ENCODE peak calls at places on chromosomes 2 and 18, in seven cellular contexts. K is mucosa of descending colon, B is heart left ventricle, O is pancreas, L is foreskin fibroblast, D is right atrium auricular region, U is A549. A is an unnamed sample.

GRCh38 chr2:81481242-81481993 is 1176.9 kb upstream of the LRRTM1 start:
- DNase-seq in K (peak; percentile 38), B (no peak), O (no peak), L (no peak), D (no peak), U (peak; percentile 7), A (no peak)

GRCh38 chr2:234611209-234611608 is 114.3 kb upstream of the ARL4C start:
- DNase-seq in K (no peak), B (no peak), O (no peak), L (no peak), D (no peak), U (peak; percentile 14), A (peak; percentile 3)

GRCh38 chr2:12073217-12073852 is 326.9 kb downstream of the LPIN1 start:
- DNase-seq in K (no peak), B (no peak), O (no peak), L (no peak), D (no peak), U (no peak), A (no peak)

GRCh38 chr2:157257312-157258252 is at the start of gene GALNT5:
- DNase-seq in K (peak; percentile 41), B (no peak), O (no peak), L (peak; percentile 72), D (no peak), U (peak; percentile 16), A (no peak)

GRCh38 chr18:45590060-45590537 is 25.2 kb upstream of the SLC14A2 start:
- DNase-seq in K (no peak), B (peak; percentile 12), O (no peak), L (peak; percentile 55), D (no peak), U (no peak), A (no peak)

GRCh38 chr2:9336209-9336533 is 87.2 kb downstream of the ITGB1BP1 start:
- DNase-seq in K (no peak), B (no peak), O (no peak), L (peak; percentile 71), D (no peak), U (no peak), A (no peak)

GRCh38 chr18:59054892-59055291 is 84.8 kb upstream of the SEC11C start:
- DNase-seq in K (no peak), B (no peak), O (no peak), L (no peak), D (no peak), U (no peak), A (no peak)

GRCh38 chr2:180494286-180494685 is 486.1 kb upstream of the UBE2E3 start:
- DNase-seq in K (no peak), B (no peak), O (no peak), L (no peak), D (no peak), U (no peak), A (no peak)

GRCh38 chr2:46503686-46504085 is 24.3 kb downstream of the TMEM247 start:
- DNase-seq in K (no peak), B (no peak), O (no peak), L (no peak), D (peak; percentile 26), U (no peak), A (no peak)

GRCh38 chr2:214874694-214875093 is 65.2 kb upstream of the BARD1 start:
- DNase-seq in K (no peak), B (no peak), O (no peak), L (no peak), D (no peak), U (peak; percentile 19), A (no peak)

GRCh38 chr2:236576053-236576452 is 6.4 kb downstream of the ACKR3 start:
- DNase-seq in K (no peak), B (no peak), O (no peak), L (peak; percentile 8), D (no peak), U (no peak), A (no peak)

GRCh38 chr2:84940836-84941412 is 30.0 kb upstream of the KCMF1 start:
- DNase-seq in K (no peak), B (no peak), O (no peak), L (no peak), D (no peak), U (no peak), A (no peak)

GRCh38 chr2:239293450-239294430 is 107.1 kb downstream of the HDAC4 start:
- DNase-seq in K (no peak), B (no peak), O (no peak), L (no peak), D (no peak), U (no peak), A (no peak)

GRCh38 chr2:226669249-226669648 is 130.4 kb downstream of the IRS1 start:
- DNase-seq in K (no peak), B (no peak), O (no peak), L (no peak), D (no peak), U (no peak), A (no peak)

GRCh38 chr2:241149925-241150659 is at the start of gene PPP1R7:
- DNase-seq in K (peak; percentile 98), B (peak; percentile 95), O (peak; percentile 94), L (peak; percentile 98), D (peak; percentile 97), U (peak; percentile 94), A (peak; percentile 97)
- TF ChIP-seq CTCF in K (no peak), B (no peak), O (no peak), L (no peak), D (peak; percentile 33), U (no peak), A (peak; percentile 17)

GRCh38 chr2:74416721-74417120 is 4.7 kb downstream of the C2orf81 start:
- DNase-seq in K (no peak), B (no peak), O (no peak), L (no peak), D (no peak), U (no peak), A (no peak)
- TF ChIP-seq CTCF in K (no peak), B (no peak), O (no peak), L (no peak), D (no peak), U (no peak), A (peak; percentile 12)

GRCh38 chr18:22701326-22701725 is 231.8 kb upstream of the RBBP8 start:
- DNase-seq in K (no peak), B (no peak), O (no peak), L (no peak), D (no peak), U (no peak), A (no peak)

GRCh38 chr18:22697561-22697960 is 235.6 kb upstream of the RBBP8 start:
- DNase-seq in K (no peak), B (no peak), O (no peak), L (no peak), D (no peak), U (no peak), A (no peak)

GRCh38 chr18:22699629-22700028 is 233.5 kb upstream of the RBBP8 start:
- DNase-seq in K (no peak), B (no peak), O (no peak), L (no peak), D (no peak), U (no peak), A (no peak)

GRCh38 chr18:22700920-22701319 is 232.2 kb upstream of the RBBP8 start:
- DNase-seq in K (no peak), B (no peak), O (no peak), L (no peak), D (no peak), U (no peak), A (no peak)

GRCh38 chr18:22698711-22699110 is 234.4 kb upstream of the RBBP8 start:
- DNase-seq in K (no peak), B (no peak), O (no peak), L (no peak), D (no peak), U (no peak), A (no peak)
- TF ChIP-seq CTCF in K (no peak), B (no peak), O (no peak), L (no peak), D (no peak), U (no peak), A (no peak)

GRCh38 chr2:62339413-62339812 is 143.5 kb downstream of the B3GNT2 start:
- DNase-seq in K (no peak), B (no peak), O (no peak), L (no peak), D (no peak), U (no peak), A (no peak)
- TF ChIP-seq CTCF in K (no peak), B (no peak), O (no peak), L (peak; percentile 3), D (no peak), U (no peak), A (peak; percentile 14)

DNA sequence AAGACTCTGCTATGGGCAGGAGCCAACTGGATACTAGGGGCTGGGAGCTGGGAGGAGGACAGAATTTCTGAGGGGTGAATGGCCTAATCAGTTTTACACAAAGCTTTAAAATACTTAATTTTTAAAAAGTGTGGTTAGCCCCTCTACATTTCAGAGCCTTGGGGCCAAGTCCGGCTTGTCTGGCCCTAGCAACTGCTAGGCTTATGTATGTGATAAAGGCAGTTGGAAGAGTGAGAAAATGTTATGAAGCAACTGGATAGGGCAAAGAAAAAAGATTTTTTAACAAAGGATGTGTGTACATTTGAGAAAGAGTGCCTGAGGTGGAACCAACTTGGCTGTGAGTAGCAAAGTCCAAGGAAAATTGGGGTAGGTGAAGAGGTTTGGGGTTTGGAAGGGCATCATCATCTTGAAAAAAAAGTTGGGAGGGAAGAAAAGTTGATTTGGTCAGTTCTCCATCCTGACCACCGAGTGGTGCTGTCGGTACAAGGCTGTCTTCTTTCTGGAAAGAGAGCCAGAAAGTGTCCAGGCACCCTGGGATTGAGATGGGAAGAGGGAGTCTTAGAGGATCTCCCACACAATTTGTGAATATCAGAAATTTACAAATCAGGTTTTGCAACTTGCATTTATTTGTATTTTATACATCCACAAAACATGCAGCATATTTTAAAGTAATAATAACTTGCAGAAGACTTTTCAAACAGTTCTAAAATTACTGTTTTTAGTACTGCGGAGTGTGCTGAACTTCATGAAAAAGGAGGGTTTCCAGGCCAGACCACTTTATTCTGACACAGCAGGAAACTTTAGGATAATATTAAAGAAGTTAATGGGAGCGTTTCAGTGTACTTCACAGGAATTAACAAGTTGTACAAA is 10.5 kb upstream of the CDK15 start:
- DNase-seq in K (no peak), B (peak; percentile 18), O (no peak), L (peak; percentile 79), D (no peak), U (peak; percentile 61), A (no peak)
- TF ChIP-seq CTCF in K (peak; percentile 29), B (peak; percentile 66), O (peak; percentile 22), L (peak; percentile 68), D (peak; percentile 75), U (peak; percentile 64), A (peak; percentile 82)

DNA sequence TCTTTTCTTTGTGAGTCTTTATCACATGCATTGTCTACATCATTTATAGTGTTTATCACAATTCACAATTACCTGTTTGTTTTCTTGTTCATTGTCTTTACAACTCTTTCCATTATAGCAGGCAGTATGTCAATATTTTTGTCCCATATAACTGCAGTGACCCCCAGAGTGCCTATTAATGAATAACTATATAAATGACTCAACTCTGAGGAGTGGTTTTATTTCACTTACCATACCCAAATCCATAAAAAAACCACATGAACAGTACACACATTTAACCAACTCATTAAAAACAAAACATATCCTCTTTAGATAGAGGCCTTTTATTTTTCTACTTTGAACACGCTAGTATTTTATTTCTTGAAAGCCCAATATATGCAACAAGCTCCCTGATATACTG is 1419.1 kb upstream of the NXPH2 start:
- DNase-seq in K (no peak), B (no peak), O (no peak), L (no peak), D (no peak), U (no peak), A (no peak)
- TF ChIP-seq CTCF in K (no peak), B (no peak), O (no peak), L (no peak), D (no peak), U (no peak), A (no peak)